ENCODE peak calls at places on chromosomes 16 and 17, in seven cellular contexts. One of them, this sample, is unnamed.

GRCh38 chr17:48841395-48841831 is 10.6 kb downstream of the CALCOCO2 start:
- DNase-seq in A549: no peak
- DNase-seq in suprapubic skin: no peak
- DNase-seq in esophagus muscularis mucosa: no peak
- DNase-seq in esophagus squamous epithelium: no peak
- DNase-seq in adrenal gland: peak; percentile 37
- DNase-seq in heart left ventricle: no peak
- DNase-seq in this sample: no peak

GRCh38 chr16:88350922-88351321 is 31.8 kb upstream of the ZNF469 start:
- DNase-seq in A549: no peak
- DNase-seq in suprapubic skin: no peak
- DNase-seq in esophagus muscularis mucosa: no peak
- DNase-seq in esophagus squamous epithelium: no peak
- DNase-seq in adrenal gland: no peak
- DNase-seq in heart left ventricle: peak; percentile 18
- DNase-seq in this sample: no peak

GRCh38 chr17:42288078-42288984 is at the start of gene STAT5A:
- DNase-seq in A549: peak; percentile 83
- DNase-seq in suprapubic skin: peak; percentile 95
- DNase-seq in esophagus muscularis mucosa: peak; percentile 97
- DNase-seq in esophagus squamous epithelium: peak; percentile 43
- DNase-seq in adrenal gland: peak; percentile 87
- DNase-seq in heart left ventricle: peak; percentile 94
- DNase-seq in this sample: no peak

GRCh38 chr17:69088643-69089200 is 28.0 kb upstream of the ABCA9 start:
- DNase-seq in A549: no peak
- DNase-seq in suprapubic skin: no peak
- DNase-seq in esophagus muscularis mucosa: no peak
- DNase-seq in esophagus squamous epithelium: no peak
- DNase-seq in adrenal gland: no peak
- DNase-seq in heart left ventricle: no peak
- DNase-seq in this sample: no peak

GRCh38 chr17:58332720-58333395 is 4.3 kb upstream of the TSPOAP1 start:
- DNase-seq in A549: no peak
- DNase-seq in suprapubic skin: no peak
- DNase-seq in esophagus muscularis mucosa: no peak
- DNase-seq in esophagus squamous epithelium: no peak
- DNase-seq in adrenal gland: no peak
- DNase-seq in heart left ventricle: no peak
- DNase-seq in this sample: no peak

GRCh38 chr17:80773243-80773991 is 218.2 kb upstream of the CHMP6 start:
- DNase-seq in A549: no peak
- DNase-seq in suprapubic skin: peak; percentile 63
- DNase-seq in esophagus muscularis mucosa: no peak
- DNase-seq in esophagus squamous epithelium: no peak
- DNase-seq in adrenal gland: no peak
- DNase-seq in heart left ventricle: peak; percentile 81
- DNase-seq in this sample: no peak

GRCh38 chr17:969767-970387 is 9.7 kb downstream of the NXN start:
- DNase-seq in A549: no peak
- DNase-seq in suprapubic skin: no peak
- DNase-seq in esophagus muscularis mucosa: no peak
- DNase-seq in esophagus squamous epithelium: no peak
- DNase-seq in adrenal gland: no peak
- DNase-seq in heart left ventricle: no peak
- DNase-seq in this sample: no peak

GRCh38 chr16:29029168-29029994 is 44.5 kb downstream of the LAT start:
- DNase-seq in A549: peak; percentile 25
- DNase-seq in suprapubic skin: peak; percentile 64
- DNase-seq in esophagus muscularis mucosa: no peak
- DNase-seq in esophagus squamous epithelium: no peak
- DNase-seq in adrenal gland: no peak
- DNase-seq in heart left ventricle: peak; percentile 34
- DNase-seq in this sample: no peak

GRCh38 chr16:29820271-29820701 is at the start of gene MVP:
- DNase-seq in A549: peak; percentile 74
- DNase-seq in suprapubic skin: peak; percentile 78
- DNase-seq in esophagus muscularis mucosa: no peak
- DNase-seq in esophagus squamous epithelium: no peak
- DNase-seq in adrenal gland: peak; percentile 68
- DNase-seq in heart left ventricle: peak; percentile 78
- DNase-seq in this sample: peak; percentile 90

GRCh38 chr16:66972983-66973382 is 11.9 kb downstream of the CES3 start:
- DNase-seq in A549: no peak
- DNase-seq in suprapubic skin: no peak
- DNase-seq in esophagus muscularis mucosa: no peak
- DNase-seq in esophagus squamous epithelium: no peak
- DNase-seq in adrenal gland: no peak
- DNase-seq in heart left ventricle: no peak
- DNase-seq in this sample: no peak

GRCh38 chr17:17062866-17063265 is 20.6 kb downstream of the MPRIP start:
- DNase-seq in A549: no peak
- DNase-seq in suprapubic skin: peak; percentile 60
- DNase-seq in esophagus muscularis mucosa: no peak
- DNase-seq in esophagus squamous epithelium: no peak
- DNase-seq in adrenal gland: no peak
- DNase-seq in heart left ventricle: peak; percentile 26
- DNase-seq in this sample: no peak

GRCh38 chr17:79940381-79941087 is 95.1 kb downstream of the TBC1D16 start:
- DNase-seq in A549: no peak
- DNase-seq in suprapubic skin: peak; percentile 34
- DNase-seq in esophagus muscularis mucosa: no peak
- DNase-seq in esophagus squamous epithelium: no peak
- DNase-seq in adrenal gland: no peak
- DNase-seq in heart left ventricle: peak; percentile 11
- DNase-seq in this sample: no peak

GRCh38 chr17:50956750-50957523 is 90.8 kb upstream of the TOB1 start:
- DNase-seq in A549: peak; percentile 71
- DNase-seq in suprapubic skin: peak; percentile 82
- DNase-seq in esophagus muscularis mucosa: no peak
- DNase-seq in esophagus squamous epithelium: no peak
- DNase-seq in adrenal gland: peak; percentile 71
- DNase-seq in heart left ventricle: peak; percentile 62
- DNase-seq in this sample: peak; percentile 79

GRCh38 chr16:84808812-84809211 is 11.0 kb upstream of the CRISPLD2 start:
- DNase-seq in A549: no peak
- DNase-seq in suprapubic skin: no peak
- DNase-seq in esophagus muscularis mucosa: no peak
- DNase-seq in esophagus squamous epithelium: no peak
- DNase-seq in adrenal gland: no peak
- DNase-seq in heart left ventricle: no peak
- DNase-seq in this sample: no peak

DNA sequence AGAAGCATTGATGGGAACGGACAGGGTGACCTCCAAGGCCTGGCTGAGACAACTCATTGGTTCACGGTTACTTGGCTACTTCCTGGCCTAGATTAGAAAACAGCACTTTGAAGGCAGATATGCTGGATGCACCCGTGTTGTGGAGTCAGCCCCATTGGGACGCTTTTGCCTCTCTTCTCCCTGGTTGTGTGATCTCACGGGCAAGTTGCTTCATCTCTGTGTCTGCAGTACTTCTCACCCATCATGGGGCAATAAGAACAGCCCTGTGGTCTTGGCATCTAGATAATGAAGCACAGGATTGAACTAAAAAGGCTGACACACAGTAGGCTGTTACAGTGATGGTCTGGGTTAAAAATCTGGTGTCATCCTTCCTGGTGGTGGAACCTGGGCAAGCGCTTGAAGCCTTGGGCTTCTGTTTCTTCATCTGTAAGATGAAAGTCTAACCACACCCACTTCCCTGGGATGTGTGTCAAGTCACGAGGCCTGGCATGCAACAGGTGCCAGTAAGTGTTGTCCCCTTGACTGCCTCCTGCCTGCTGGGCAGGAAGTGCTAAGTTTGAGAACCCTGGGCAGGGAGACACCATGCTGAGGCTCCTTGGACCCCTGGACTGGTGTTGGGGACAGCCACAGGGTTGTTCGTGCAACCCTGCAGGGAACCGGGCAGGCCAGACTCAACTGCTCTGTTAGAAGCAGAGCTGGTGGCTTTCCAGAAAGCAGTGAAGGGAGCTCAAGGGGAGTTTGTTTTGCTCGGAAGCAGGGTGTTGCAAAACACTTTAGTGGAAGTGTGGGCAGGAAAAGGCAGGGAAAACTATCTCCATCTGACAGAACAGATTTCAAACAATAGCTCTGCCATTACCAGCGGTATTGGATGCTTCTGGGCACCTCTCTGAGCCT is 6.0 kb upstream of the MAP2K3 start:
- DNase-seq in A549: no peak
- DNase-seq in suprapubic skin: peak; percentile 89
- DNase-seq in esophagus muscularis mucosa: no peak
- DNase-seq in esophagus squamous epithelium: no peak
- DNase-seq in adrenal gland: no peak
- DNase-seq in heart left ventricle: no peak
- DNase-seq in this sample: no peak
- TF ChIP-seq CTCF in A549: no peak
- TF ChIP-seq CTCF in suprapubic skin: no peak
- TF ChIP-seq CTCF in esophagus muscularis mucosa: no peak
- TF ChIP-seq CTCF in esophagus squamous epithelium: no peak
- TF ChIP-seq CTCF in adrenal gland: no peak
- TF ChIP-seq CTCF in heart left ventricle: no peak
- TF ChIP-seq CTCF in this sample: no peak

DNA sequence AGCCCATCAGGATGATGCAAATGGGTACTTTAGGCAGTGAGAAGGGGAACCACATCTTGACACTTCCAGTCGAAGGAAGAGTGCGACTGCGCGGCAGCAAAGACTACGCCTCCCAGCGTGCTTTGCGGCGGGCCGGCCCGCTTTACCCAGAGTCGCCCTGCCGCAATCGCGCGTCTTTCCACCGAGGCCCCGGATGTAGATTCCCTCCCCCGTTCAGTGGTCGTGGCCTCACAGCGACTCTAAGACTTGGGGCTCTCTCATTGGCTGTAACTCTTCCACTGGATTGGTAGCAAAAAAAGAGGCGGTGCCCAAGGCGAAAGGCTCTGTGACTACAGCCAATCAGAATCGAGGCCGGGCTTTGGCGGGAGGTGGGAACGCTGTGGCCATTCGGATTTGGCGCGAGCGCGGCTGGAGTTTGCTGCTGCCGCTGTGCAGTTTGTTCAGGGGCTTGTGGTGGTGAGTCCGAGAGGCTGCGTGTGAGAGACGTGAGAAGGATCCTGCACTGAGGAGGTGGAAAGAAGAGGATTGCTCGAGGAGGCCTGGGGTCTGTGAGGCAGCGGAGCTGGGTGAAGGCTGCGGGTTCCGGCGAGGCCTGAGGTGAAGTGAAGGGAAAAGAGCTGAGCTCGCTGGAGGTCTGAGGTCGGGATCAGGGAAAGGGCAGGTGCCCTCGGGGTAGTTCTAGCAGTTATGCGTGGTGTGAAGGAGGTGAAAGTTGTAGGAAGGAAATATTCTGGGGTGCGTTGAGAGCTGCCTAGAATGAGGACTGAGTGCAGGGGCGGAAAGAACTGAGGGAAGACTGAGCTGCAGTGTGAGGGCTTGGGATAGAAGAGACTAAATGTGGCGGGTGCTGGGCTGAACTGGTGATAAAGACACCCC is at the start of gene CDC6:
- DNase-seq in A549: peak; percentile 99
- DNase-seq in suprapubic skin: peak; percentile 99
- DNase-seq in esophagus muscularis mucosa: peak; percentile 100
- DNase-seq in esophagus squamous epithelium: peak; percentile 92
- DNase-seq in adrenal gland: peak; percentile 98
- DNase-seq in heart left ventricle: peak; percentile 99
- DNase-seq in this sample: peak; percentile 99
- TF ChIP-seq POLR2A in A549: peak; percentile 77
- TF ChIP-seq POLR2A in suprapubic skin: no peak
- TF ChIP-seq POLR2A in esophagus muscularis mucosa: no peak
- TF ChIP-seq POLR2A in esophagus squamous epithelium: no peak
- TF ChIP-seq POLR2A in adrenal gland: peak; percentile 40
- TF ChIP-seq POLR2A in heart left ventricle: no peak
- TF ChIP-seq POLR2A in this sample: no peak

DNA sequence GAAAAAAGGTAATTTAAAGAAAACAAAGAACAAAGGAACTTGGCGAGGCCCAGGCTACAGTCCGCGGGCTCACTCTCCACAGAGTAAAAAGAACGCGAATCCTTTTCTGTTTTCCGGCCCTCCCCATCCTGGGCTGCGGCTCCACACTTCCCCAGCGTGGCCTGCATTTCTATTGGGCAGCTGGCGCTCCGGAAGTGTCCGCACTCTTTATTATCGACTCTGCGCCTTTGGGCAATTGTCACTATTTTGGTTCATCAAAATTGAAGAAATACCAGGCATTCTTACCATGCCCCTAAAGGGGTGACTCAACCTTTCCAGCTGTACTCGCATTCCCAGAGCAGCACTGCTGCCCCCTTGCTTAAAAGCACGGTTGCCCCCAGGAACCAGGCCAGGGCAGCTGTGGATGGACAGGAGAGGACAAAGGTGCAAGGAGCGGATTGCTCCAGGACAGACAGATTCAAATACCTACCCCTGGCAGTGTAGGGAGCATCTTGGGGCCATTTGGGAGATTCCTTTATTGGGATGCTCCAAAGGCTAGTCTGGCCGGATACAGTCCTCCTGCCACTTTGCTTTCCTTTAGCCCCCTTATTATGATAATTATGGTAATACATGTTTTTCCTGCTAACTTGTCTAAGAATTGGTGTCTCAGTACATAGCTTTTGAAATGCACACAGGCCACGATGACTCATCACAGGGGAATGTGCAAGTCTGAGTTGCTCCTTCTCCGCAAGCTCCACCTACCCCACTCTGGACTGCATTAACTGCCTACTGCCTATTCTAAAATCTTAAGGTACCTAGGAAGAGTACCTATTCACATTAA is 985 bp upstream of the SLFN12 start:
- DNase-seq in A549: peak; percentile 87
- DNase-seq in suprapubic skin: peak; percentile 80
- DNase-seq in esophagus muscularis mucosa: no peak
- DNase-seq in esophagus squamous epithelium: no peak
- DNase-seq in adrenal gland: peak; percentile 77
- DNase-seq in heart left ventricle: peak; percentile 88
- DNase-seq in this sample: no peak
- TF ChIP-seq CTCF in A549: no peak
- TF ChIP-seq CTCF in suprapubic skin: no peak
- TF ChIP-seq CTCF in esophagus muscularis mucosa: peak; percentile 5
- TF ChIP-seq CTCF in esophagus squamous epithelium: no peak
- TF ChIP-seq CTCF in adrenal gland: no peak
- TF ChIP-seq CTCF in heart left ventricle: peak; percentile 29
- TF ChIP-seq CTCF in this sample: no peak

DNA sequence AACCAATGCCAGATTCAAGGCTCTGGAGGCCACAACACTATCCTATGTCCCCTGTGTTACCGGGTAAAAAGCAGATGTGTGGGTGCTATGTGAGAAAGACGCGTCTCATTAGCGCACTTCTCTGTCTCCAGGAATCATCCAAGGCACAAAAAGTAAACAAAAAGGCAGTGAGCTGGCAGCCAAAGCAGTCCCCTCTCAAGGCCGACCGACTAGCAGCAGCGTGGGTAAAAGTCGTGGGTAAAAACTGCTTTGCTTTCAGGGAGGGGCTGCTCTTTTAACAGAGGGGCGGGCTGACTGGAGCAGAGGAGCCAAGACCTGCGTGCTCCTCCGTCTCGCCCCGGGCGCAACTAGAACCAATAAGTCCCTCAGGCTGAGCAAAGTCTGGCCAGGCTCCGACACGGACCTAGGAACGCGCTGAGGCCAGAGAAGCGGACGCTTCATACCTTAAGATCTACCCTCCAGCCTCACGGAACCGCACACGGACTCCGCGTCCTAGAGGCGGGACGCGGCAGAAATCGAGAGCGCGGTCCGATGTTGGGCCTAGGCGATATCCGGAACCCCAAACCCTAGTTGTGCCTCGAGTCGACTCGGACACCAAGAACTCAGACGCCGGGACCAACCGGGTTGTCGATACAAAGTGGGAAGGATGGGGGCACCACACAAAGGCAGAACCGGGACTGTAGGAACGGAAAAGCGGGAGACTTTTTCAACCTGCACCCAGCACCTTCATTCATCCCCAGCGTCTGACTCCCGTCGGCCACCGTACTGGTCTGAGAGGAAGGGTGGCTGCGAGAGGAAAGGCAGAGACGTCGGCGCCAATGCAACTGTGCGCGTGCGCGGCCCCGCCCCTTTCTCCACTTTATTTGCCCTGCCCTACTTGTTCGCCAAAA is at the start of gene INTS2:
- DNase-seq in A549: peak; percentile 98
- DNase-seq in suprapubic skin: peak; percentile 98
- DNase-seq in esophagus muscularis mucosa: peak; percentile 99
- DNase-seq in esophagus squamous epithelium: peak; percentile 60
- DNase-seq in adrenal gland: peak; percentile 95
- DNase-seq in heart left ventricle: peak; percentile 97
- DNase-seq in this sample: no peak
- TF ChIP-seq POLR2A in A549: peak; percentile 97
- TF ChIP-seq POLR2A in suprapubic skin: no peak
- TF ChIP-seq POLR2A in esophagus muscularis mucosa: peak; percentile 63
- TF ChIP-seq POLR2A in esophagus squamous epithelium: peak; percentile 82
- TF ChIP-seq POLR2A in adrenal gland: peak; percentile 81
- TF ChIP-seq POLR2A in heart left ventricle: no peak
- TF ChIP-seq POLR2A in this sample: peak; percentile 66